ENCODE peak calls at places on chromosomes 16 and 17, in ten cellular contexts. Y, Q, D, G, J, R, U, H, A and Z are unnamed samples.

GRCh38 chr17:32445976-32446375 is 1.7 kb downstream of the PSMD11 start:
- DNase-seq in Q (no peak), D (no peak), G (no peak), R (no peak), A (no peak), Y (peak), H (no peak), J (no peak), U (no peak), Z (no peak)

GRCh38 chr17:57270801-57271245 is 14.5 kb downstream of the MSI2 start:
- DNase-seq in Q (no peak), Y (no peak), A (no peak), R (no peak), U (no peak), H (no peak), J (no peak), D (no peak), G (no peak), Z (no peak)

GRCh38 chr16:14500791-14501190 is 129.3 kb downstream of the PARN start:
- DNase-seq in H (no peak), A (no peak), Y (no peak), D (no peak), R (no peak), U (no peak), G (no peak), Q (no peak), J (no peak), Z (no peak)

GRCh38 chr16:117381-118365 is 20.8 kb downstream of the NPRL3 start:
- DNase-seq in Q (no peak), H (peak), J (peak), U (peak), G (peak), D (peak), A (peak), R (no peak), Y (peak), Z (peak)

GRCh38 chr17:39199986-39200879 is at the start of gene RPL19:
- DNase-seq in U (peak), A (peak), D (peak), Y (peak), J (peak), Q (peak), R (peak), G (peak), H (peak), Z (peak)

GRCh38 chr17:64156670-64157069 is 26.7 kb upstream of the ERN1 start:
- DNase-seq in D (no peak), Y (no peak), Q (no peak), U (no peak), A (no peak), H (no peak), J (no peak), R (no peak), G (no peak), Z (no peak)

GRCh38 chr16:22189473-22190168 is 16.5 kb upstream of the EEF2K start:
- DNase-seq in A (peak), D (peak), Q (peak), R (peak), Y (peak), U (peak), H (peak), J (no peak), G (peak), Z (peak)

GRCh38 chr17:7846063-7846735 is 8.7 kb upstream of the TMEM88 start:
- DNase-seq in R (no peak), H (no peak), Y (no peak), Q (peak), A (no peak), G (no peak), U (no peak), D (no peak), J (no peak), Z (no peak)

GRCh38 chr17:79792984-79793923 is 3.6 kb downstream of the CBX8 start:
- DNase-seq in H (no peak), U (no peak), J (no peak), A (no peak), Y (peak), R (no peak), D (no peak), Q (no peak), G (no peak), Z (no peak)

GRCh38 chr16:85279874-85280545 is 167.7 kb upstream of the CIBAR2 start:
- DNase-seq in H (no peak), U (no peak), D (no peak), Q (no peak), J (no peak), R (no peak), G (no peak), A (no peak), Y (no peak), Z (no peak)

GRCh38 chr17:50548831-50549230 is 1.9 kb downstream of the SPATA20 start:
- DNase-seq in Q (no peak), A (no peak), H (no peak), R (no peak), D (no peak), U (no peak), G (no peak), Y (no peak), J (no peak), Z (no peak)

GRCh38 chr16:31376705-31377104 is 16.4 kb upstream of the ITGAD start:
- DNase-seq in Q (no peak), Y (no peak), G (no peak), A (no peak), U (no peak), D (no peak), J (no peak), H (no peak), R (no peak), Z (no peak)

GRCh38 chr17:51258756-51259573 is 884 bp downstream of the MBTD1 start:
- DNase-seq in Q (no peak), D (no peak), G (peak), H (no peak), R (no peak), U (peak), Y (peak), J (no peak), A (no peak), Z (peak)

GRCh38 chr17:8056232-8056975 is 17.5 kb downstream of the ALOX15B start:
- DNase-seq in Y (peak), J (no peak), U (peak), D (peak), G (peak), Q (peak), A (peak), H (no peak), R (peak), Z (peak)

GRCh38 chr16:82152192-82152591 is 17.8 kb downstream of the MPHOSPH6 start:
- DNase-seq in H (no peak), D (no peak), Y (peak), Q (no peak), G (no peak), J (no peak), A (no peak), U (no peak), R (no peak), Z (no peak)

GRCh38 chr17:40122944-40123810 is 1.4 kb downstream of the MSL1 start:
- DNase-seq in H (peak), Q (peak), U (peak), J (peak), D (no peak), Y (no peak), A (no peak), R (no peak), G (peak), Z (peak)

GRCh38 chr16:27405546-27406451 is 3.8 kb downstream of the IL21R start:
- DNase-seq in D (no peak), J (no peak), H (peak), Q (peak), G (no peak), A (peak), Y (no peak), R (no peak), U (peak), Z (no peak)

GRCh38 chr17:67765623-67766022 is 47.9 kb downstream of the NOL11 start:
- DNase-seq in D (no peak), J (no peak), H (no peak), U (no peak), Y (no peak), Q (no peak), G (no peak), A (no peak), R (no peak), Z (no peak)

GRCh38 chr16:11913425-11914079 is 2.2 kb downstream of the GSPT1 start:
- DNase-seq in G (no peak), J (no peak), Q (no peak), U (peak), R (peak), A (no peak), H (peak), Y (no peak), D (no peak), Z (no peak)

GRCh38 chr16:19269098-19269497 is 16.4 kb upstream of the CLEC19A start:
- DNase-seq in G (no peak), R (no peak), A (no peak), H (no peak), D (no peak), Y (no peak), Q (no peak), U (no peak), J (no peak), Z (no peak)